ENCODE peak calls at places on chromosome 14, in eight cellular contexts. X, D, N, P, W, I, F and A are unnamed samples.

GRCh38 chr14:69423279-69423678 is 24.8 kb downstream of the SLC39A9 start:
- DNase-seq in X (no peak), N (no peak), I (no peak), P (no peak), D (no peak), W (no peak), F (no peak), A (no peak)

GRCh38 chr14:55721353-55721752 is 141.3 kb downstream of the KTN1 start:
- DNase-seq in X (no peak), F (no peak), D (no peak), N (no peak), I (no peak), W (no peak), P (no peak), A (peak; percentile 84)

GRCh38 chr14:68359862-68360552 is 432.9 kb downstream of the ZFP36L1 start:
- DNase-seq in D (peak; percentile 86), I (peak; percentile 27), X (no peak), P (no peak), W (no peak), F (peak; percentile 17), N (peak; percentile 74), A (no peak)

GRCh38 chr14:61662437-61663311 is 32.6 kb upstream of the HIF1A start:
- DNase-seq in W (no peak), F (no peak), I (peak; percentile 31), D (peak; percentile 46), N (no peak), X (peak; percentile 73), P (no peak), A (peak; percentile 88)

GRCh38 chr14:90543876-90544275 is 147.0 kb downstream of the CALM1 start:
- DNase-seq in F (no peak), D (no peak), P (no peak), W (peak; percentile 39), N (no peak), I (no peak), X (no peak), A (no peak)

GRCh38 chr14:55438066-55438683 is 2.2 kb downstream of the TBPL2 start:
- DNase-seq in I (peak; percentile 50), X (no peak), N (no peak), F (no peak), W (no peak), D (no peak), P (no peak), A (peak; percentile 79)

GRCh38 chr14:54647378-54647777 is 80.5 kb downstream of the SAMD4A start:
- DNase-seq in I (no peak), F (no peak), D (no peak), X (no peak), W (no peak), N (no peak), P (no peak), A (no peak)

GRCh38 chr14:85221832-85222231 is 308.1 kb upstream of the FLRT2 start:
- DNase-seq in X (no peak), P (no peak), W (no peak), I (no peak), D (no peak), F (no peak), N (no peak), A (no peak)

GRCh38 chr14:93092606-93093556 is 22.8 kb downstream of the ITPK1 start:
- DNase-seq in F (no peak), I (no peak), N (no peak), X (no peak), W (no peak), D (no peak), P (no peak), A (no peak)

GRCh38 chr14:80390911-80391310 is 179.6 kb upstream of the DIO2 start:
- DNase-seq in D (no peak), F (no peak), W (no peak), X (no peak), N (no peak), I (peak; percentile 19), P (no peak), A (peak; percentile 84)

GRCh38 chr14:91903070-91903469 is 35.7 kb upstream of the TC2N start:
- DNase-seq in P (no peak), D (no peak), W (no peak), I (no peak), F (no peak), X (no peak), N (no peak), A (no peak)